ENCODE peak calls at places on chromosomes 7 and 10, in eight cellular contexts. S, W, N, I, G, T, R and K are unnamed samples.
A peak's percentile ranks its signal among the peaks of the same experiment; 100 is the strongest.

GRCh38 chr10:3785849-3786290 is 861 bp upstream of the KLF6 start:
- DNase-seq in S (no peak), W (peak; percentile 48), N (no peak), I (peak; percentile 72), G (no peak), T (no peak), R (peak; percentile 67), K (no peak)

GRCh38 chr7:3095046-3095445 is 51.4 kb upstream of the CARD11 start:
- DNase-seq in S (peak; percentile 42), W (no peak), N (no peak), I (no peak), G (peak; percentile 52), T (no peak), R (no peak), K (no peak)

GRCh38 chr10:29642996-29643395 is 8.2 kb upstream of the SVIL start:
- DNase-seq in S (peak; percentile 39), W (no peak), N (no peak), I (no peak), G (no peak), T (no peak), R (peak; percentile 84), K (no peak)

GRCh38 chr10:119360181-119360921 is 153.0 kb downstream of the GRK5 start:
- DNase-seq in S (no peak), W (no peak), N (peak; percentile 60), I (no peak), G (peak; percentile 14), T (no peak), R (peak; percentile 34), K (no peak)

GRCh38 chr7:111953611-111954010 is 252.6 kb downstream of the DOCK4 start:
- DNase-seq in S (peak; percentile 33), W (no peak), N (no peak), I (peak; percentile 74), G (no peak), T (no peak), R (peak; percentile 40), K (no peak)

GRCh38 chr10:19930936-19931859 is 115.0 kb downstream of the PLXDC2 start:
- DNase-seq in S (no peak), W (no peak), N (no peak), I (no peak), G (no peak), T (no peak), R (peak; percentile 68), K (no peak)

GRCh38 chr7:9691286-9691685 is 1257.9 kb downstream of the NXPH1 start:
- DNase-seq in S (no peak), W (peak; percentile 39), N (no peak), I (no peak), G (no peak), T (no peak), R (no peak), K (no peak)

GRCh38 chr10:124730790-124731189 is 13.4 kb downstream of the FAM53B start:
- DNase-seq in S (no peak), W (no peak), N (no peak), I (no peak), G (no peak), T (no peak), R (no peak), K (no peak)

GRCh38 chr7:16271990-16272665 is 149.2 kb downstream of the CRPPA start:
- DNase-seq in S (peak; percentile 11), W (no peak), N (no peak), I (no peak), G (no peak), T (no peak), R (peak; percentile 22), K (no peak)

GRCh38 chr7:11570922-11571550 is 261.0 kb downstream of the THSD7A start:
- DNase-seq in S (no peak), W (no peak), N (no peak), I (no peak), G (no peak), T (no peak), R (no peak), K (no peak)

GRCh38 chr10:3364768-3365480 is 192.3 kb upstream of the PITRM1 start:
- DNase-seq in S (no peak), W (no peak), N (no peak), I (no peak), G (no peak), T (no peak), R (no peak), K (no peak)